ENCODE peak calls at places on chromosomes 2 and 18, in eight cellular contexts. One of them, this sample, is unnamed.

GRCh38 chr2:62250239-62250638 is 54.3 kb downstream of the B3GNT2 start:
- DNase-seq in H9: no peak
- DNase-seq in adrenal gland: no peak
- DNase-seq in GM12878: no peak
- DNase-seq in ascending aorta: no peak
- DNase-seq in ovary: no peak
- DNase-seq in CD8-positive, alpha-beta memory T cell: no peak
- DNase-seq in mesendoderm: no peak
- DNase-seq in this sample: no peak

GRCh38 chr2:75558786-75559428 is 1.8 kb downstream of the EVA1A start:
- DNase-seq in H9: no peak
- DNase-seq in adrenal gland: no peak
- DNase-seq in GM12878: no peak
- DNase-seq in ascending aorta: no peak
- DNase-seq in ovary: no peak
- DNase-seq in CD8-positive, alpha-beta memory T cell: no peak
- DNase-seq in mesendoderm: no peak
- DNase-seq in this sample: no peak

GRCh38 chr18:12032786-12033642 is 51.7 kb downstream of the IMPA2 start:
- DNase-seq in H9: no peak
- DNase-seq in adrenal gland: no peak
- DNase-seq in GM12878: no peak
- DNase-seq in ascending aorta: no peak
- DNase-seq in ovary: no peak
- DNase-seq in CD8-positive, alpha-beta memory T cell: no peak
- DNase-seq in mesendoderm: no peak
- DNase-seq in this sample: no peak

GRCh38 chr2:214035091-214035852 is 375.6 kb upstream of the VWC2L start:
- DNase-seq in H9: no peak
- DNase-seq in adrenal gland: no peak
- DNase-seq in GM12878: no peak
- DNase-seq in ascending aorta: no peak
- DNase-seq in ovary: no peak
- DNase-seq in CD8-positive, alpha-beta memory T cell: no peak
- DNase-seq in mesendoderm: no peak
- DNase-seq in this sample: no peak

GRCh38 chr2:168254158-168254935 is 7.0 kb upstream of the STK39 start:
- DNase-seq in H9: no peak
- DNase-seq in adrenal gland: no peak
- DNase-seq in GM12878: no peak
- DNase-seq in ascending aorta: no peak
- DNase-seq in ovary: no peak
- DNase-seq in CD8-positive, alpha-beta memory T cell: no peak
- DNase-seq in mesendoderm: peak; percentile 65
- DNase-seq in this sample: no peak

GRCh38 chr2:157182834-157183396 is 74.6 kb upstream of the GALNT5 start:
- DNase-seq in H9: no peak
- DNase-seq in adrenal gland: no peak
- DNase-seq in GM12878: no peak
- DNase-seq in ascending aorta: no peak
- DNase-seq in ovary: no peak
- DNase-seq in CD8-positive, alpha-beta memory T cell: no peak
- DNase-seq in mesendoderm: peak; percentile 8
- DNase-seq in this sample: no peak

GRCh38 chr18:67301592-67301991 is 214.9 kb downstream of the DSEL start:
- DNase-seq in H9: no peak
- DNase-seq in adrenal gland: no peak
- DNase-seq in GM12878: no peak
- DNase-seq in ascending aorta: no peak
- DNase-seq in ovary: no peak
- DNase-seq in CD8-positive, alpha-beta memory T cell: no peak
- DNase-seq in mesendoderm: no peak
- DNase-seq in this sample: no peak

GRCh38 chr2:174546519-174547506 is 50.8 kb downstream of the WIPF1 start:
- DNase-seq in H9: peak; percentile 81
- DNase-seq in adrenal gland: peak; percentile 26
- DNase-seq in GM12878: no peak
- DNase-seq in ascending aorta: no peak
- DNase-seq in ovary: no peak
- DNase-seq in CD8-positive, alpha-beta memory T cell: peak; percentile 39
- DNase-seq in mesendoderm: peak; percentile 90
- DNase-seq in this sample: no peak

GRCh38 chr2:72036595-72036994 is 111.1 kb downstream of the CYP26B1 start:
- DNase-seq in H9: peak; percentile 20
- DNase-seq in adrenal gland: no peak
- DNase-seq in GM12878: no peak
- DNase-seq in ascending aorta: no peak
- DNase-seq in ovary: no peak
- DNase-seq in CD8-positive, alpha-beta memory T cell: no peak
- DNase-seq in mesendoderm: no peak
- DNase-seq in this sample: no peak

GRCh38 chr2:173193925-173194324 is 118.3 kb downstream of the MAP3K20 start:
- DNase-seq in H9: no peak
- DNase-seq in adrenal gland: no peak
- DNase-seq in GM12878: no peak
- DNase-seq in ascending aorta: no peak
- DNase-seq in ovary: no peak
- DNase-seq in CD8-positive, alpha-beta memory T cell: no peak
- DNase-seq in mesendoderm: peak; percentile 65
- DNase-seq in this sample: no peak

GRCh38 chr2:227774895-227775842 is 29.5 kb downstream of the SCYGR8 start:
- DNase-seq in H9: no peak
- DNase-seq in adrenal gland: no peak
- DNase-seq in GM12878: no peak
- DNase-seq in ascending aorta: no peak
- DNase-seq in ovary: no peak
- DNase-seq in CD8-positive, alpha-beta memory T cell: no peak
- DNase-seq in mesendoderm: no peak
- DNase-seq in this sample: no peak

GRCh38 chr2:184938221-184938985 is 340.1 kb downstream of the ZNF804A start:
- DNase-seq in H9: no peak
- DNase-seq in adrenal gland: no peak
- DNase-seq in GM12878: no peak
- DNase-seq in ascending aorta: no peak
- DNase-seq in ovary: no peak
- DNase-seq in CD8-positive, alpha-beta memory T cell: no peak
- DNase-seq in mesendoderm: peak; percentile 4
- DNase-seq in this sample: no peak

GRCh38 chr2:86788881-86789686 is 1.6 kb downstream of the CD8A start:
- DNase-seq in H9: peak; percentile 71
- DNase-seq in adrenal gland: peak; percentile 49
- DNase-seq in GM12878: no peak
- DNase-seq in ascending aorta: no peak
- DNase-seq in ovary: no peak
- DNase-seq in CD8-positive, alpha-beta memory T cell: peak; percentile 49
- DNase-seq in mesendoderm: peak; percentile 64
- DNase-seq in this sample: no peak

GRCh38 chr2:207334309-207334630 is 168.5 kb upstream of the KLF7 start:
- DNase-seq in H9: no peak
- DNase-seq in adrenal gland: no peak
- DNase-seq in GM12878: no peak
- DNase-seq in ascending aorta: no peak
- DNase-seq in ovary: no peak
- DNase-seq in CD8-positive, alpha-beta memory T cell: no peak
- DNase-seq in mesendoderm: no peak
- DNase-seq in this sample: no peak

GRCh38 chr2:237354930-237355329 is 59.0 kb downstream of the COL6A3 start:
- DNase-seq in H9: no peak
- DNase-seq in adrenal gland: no peak
- DNase-seq in GM12878: no peak
- DNase-seq in ascending aorta: no peak
- DNase-seq in ovary: no peak
- DNase-seq in CD8-positive, alpha-beta memory T cell: no peak
- DNase-seq in mesendoderm: no peak
- DNase-seq in this sample: no peak

GRCh38 chr18:59267511-59268126 is 5.6 kb downstream of the RAX start:
- DNase-seq in H9: peak; percentile 58
- DNase-seq in adrenal gland: no peak
- DNase-seq in GM12878: no peak
- DNase-seq in ascending aorta: no peak
- DNase-seq in ovary: no peak
- DNase-seq in CD8-positive, alpha-beta memory T cell: no peak
- DNase-seq in mesendoderm: peak; percentile 54
- DNase-seq in this sample: no peak

GRCh38 chr18:37582306-37582705 is 16.7 kb upstream of the CELF4 start:
- DNase-seq in H9: no peak
- DNase-seq in adrenal gland: no peak
- DNase-seq in GM12878: no peak
- DNase-seq in ascending aorta: no peak
- DNase-seq in ovary: no peak
- DNase-seq in CD8-positive, alpha-beta memory T cell: no peak
- DNase-seq in mesendoderm: no peak
- DNase-seq in this sample: peak; percentile 35

GRCh38 chr2:229287836-229288235 is 16.7 kb upstream of the PID1 start:
- DNase-seq in H9: no peak
- DNase-seq in adrenal gland: no peak
- DNase-seq in GM12878: no peak
- DNase-seq in ascending aorta: no peak
- DNase-seq in ovary: no peak
- DNase-seq in CD8-positive, alpha-beta memory T cell: no peak
- DNase-seq in mesendoderm: no peak
- DNase-seq in this sample: no peak

GRCh38 chr18:5059540-5060032 is 137.5 kb downstream of the AKAIN1 start:
- DNase-seq in H9: no peak
- DNase-seq in adrenal gland: no peak
- DNase-seq in GM12878: no peak
- DNase-seq in ascending aorta: no peak
- DNase-seq in ovary: no peak
- DNase-seq in CD8-positive, alpha-beta memory T cell: no peak
- DNase-seq in mesendoderm: no peak
- DNase-seq in this sample: no peak

GRCh38 chr2:138607746-138608145 is 106.2 kb downstream of the SPOPL start:
- DNase-seq in H9: no peak
- DNase-seq in adrenal gland: no peak
- DNase-seq in GM12878: no peak
- DNase-seq in ascending aorta: no peak
- DNase-seq in ovary: no peak
- DNase-seq in CD8-positive, alpha-beta memory T cell: no peak
- DNase-seq in mesendoderm: no peak
- DNase-seq in this sample: no peak

GRCh38 chr2:119427756-119428155 is 3.9 kb upstream of the TMEM37 start:
- DNase-seq in H9: peak; percentile 15
- DNase-seq in adrenal gland: no peak
- DNase-seq in GM12878: no peak
- DNase-seq in ascending aorta: peak; percentile 35
- DNase-seq in ovary: no peak
- DNase-seq in CD8-positive, alpha-beta memory T cell: no peak
- DNase-seq in mesendoderm: no peak
- DNase-seq in this sample: no peak

GRCh38 chr2:119428488-119429224 is 3.0 kb upstream of the TMEM37 start:
- DNase-seq in H9: peak; percentile 19
- DNase-seq in adrenal gland: peak; percentile 47
- DNase-seq in GM12878: no peak
- DNase-seq in ascending aorta: peak; percentile 66
- DNase-seq in ovary: no peak
- DNase-seq in CD8-positive, alpha-beta memory T cell: no peak
- DNase-seq in mesendoderm: no peak
- DNase-seq in this sample: no peak

GRCh38 chr2:119426396-119426675 is 5.3 kb upstream of the TMEM37 start:
- DNase-seq in H9: no peak
- DNase-seq in adrenal gland: no peak
- DNase-seq in GM12878: no peak
- DNase-seq in ascending aorta: no peak
- DNase-seq in ovary: no peak
- DNase-seq in CD8-positive, alpha-beta memory T cell: no peak
- DNase-seq in mesendoderm: no peak
- DNase-seq in this sample: no peak

GRCh38 chr2:119425620-119426395 is 5.8 kb upstream of the TMEM37 start:
- DNase-seq in H9: peak; percentile 5
- DNase-seq in adrenal gland: no peak
- DNase-seq in GM12878: no peak
- DNase-seq in ascending aorta: peak; percentile 22
- DNase-seq in ovary: no peak
- DNase-seq in CD8-positive, alpha-beta memory T cell: no peak
- DNase-seq in mesendoderm: no peak
- DNase-seq in this sample: no peak

DNA sequence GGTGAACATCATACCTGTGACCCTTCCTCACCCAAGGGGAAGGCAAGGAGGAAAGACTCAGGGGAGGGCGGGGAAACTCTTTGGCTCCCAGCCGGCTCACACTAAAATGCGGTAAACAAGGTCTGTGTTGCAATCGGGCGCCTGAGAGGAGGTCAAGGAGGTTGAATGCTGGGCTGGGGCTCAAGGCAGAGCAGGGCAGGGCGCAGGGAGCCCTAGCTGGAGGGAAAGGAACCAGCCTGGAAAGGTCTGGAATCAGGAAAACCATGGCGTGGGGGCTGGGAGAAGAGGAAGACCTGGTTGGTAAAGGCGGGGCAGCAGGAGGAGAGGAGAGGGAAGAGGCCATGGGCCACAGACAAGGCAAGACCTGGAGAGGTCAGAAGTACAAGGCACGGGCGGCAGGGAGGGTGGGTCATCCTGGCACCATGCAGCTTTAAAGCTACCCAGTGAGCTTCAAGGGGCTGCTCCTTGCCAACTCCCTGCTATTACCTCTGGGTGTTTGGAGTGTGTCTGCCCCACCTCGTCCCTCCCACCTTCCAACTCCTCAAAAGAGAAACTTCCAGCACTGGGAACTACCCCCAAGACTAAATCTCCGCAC is 4.8 kb upstream of the TMEM37 start:
- DNase-seq in H9: peak; percentile 29
- DNase-seq in adrenal gland: peak; percentile 86
- DNase-seq in GM12878: no peak
- DNase-seq in ascending aorta: peak; percentile 65
- DNase-seq in ovary: peak; percentile 92
- DNase-seq in CD8-positive, alpha-beta memory T cell: no peak
- DNase-seq in mesendoderm: no peak
- DNase-seq in this sample: no peak
- H3K27ac ChIP-seq in H9: no peak overlapping the region
- H3K27ac ChIP-seq in adrenal gland: peak overlapping the region; percentile 18
- H3K27ac ChIP-seq in GM12878: no peak overlapping the region
- H3K27ac ChIP-seq in ascending aorta: no peak overlapping the region
- H3K27ac ChIP-seq in ovary: peak overlapping the region; percentile 64
- H3K27ac ChIP-seq in CD8-positive, alpha-beta memory T cell: no peak overlapping the region
- H3K27ac ChIP-seq in mesendoderm: no peak overlapping the region
- H3K27ac ChIP-seq in this sample: no peak overlapping the region

GRCh38 chr2:102141915-102142828 is at the start of gene IL1R1:
- DNase-seq in H9: peak; percentile 57
- DNase-seq in adrenal gland: peak; percentile 84
- DNase-seq in GM12878: no peak
- DNase-seq in ascending aorta: peak; percentile 88
- DNase-seq in ovary: peak; percentile 89
- DNase-seq in CD8-positive, alpha-beta memory T cell: no peak
- DNase-seq in mesendoderm: peak; percentile 56
- DNase-seq in this sample: no peak
- H3K27ac ChIP-seq in H9: no peak within 1 kb of the TSS
- H3K27ac ChIP-seq in adrenal gland: peak within 1 kb of the TSS; percentile 98
- H3K27ac ChIP-seq in GM12878: no peak within 1 kb of the TSS
- H3K27ac ChIP-seq in ascending aorta: peak within 1 kb of the TSS; percentile 96
- H3K27ac ChIP-seq in ovary: peak within 1 kb of the TSS; percentile 69
- H3K27ac ChIP-seq in CD8-positive, alpha-beta memory T cell: peak within 1 kb of the TSS; percentile 41
- H3K27ac ChIP-seq in mesendoderm: no peak within 1 kb of the TSS
- H3K27ac ChIP-seq in this sample: peak within 1 kb of the TSS; percentile 11

GRCh38 chr2:58562281-58562680 is 321.2 kb upstream of the FANCL start:
- DNase-seq in H9: no peak
- DNase-seq in adrenal gland: no peak
- DNase-seq in GM12878: no peak
- DNase-seq in ascending aorta: no peak
- DNase-seq in ovary: no peak
- DNase-seq in CD8-positive, alpha-beta memory T cell: no peak
- DNase-seq in mesendoderm: no peak
- DNase-seq in this sample: no peak
- H3K27ac ChIP-seq in H9: no peak overlapping the region
- H3K27ac ChIP-seq in adrenal gland: no peak overlapping the region
- H3K27ac ChIP-seq in GM12878: no peak overlapping the region
- H3K27ac ChIP-seq in ascending aorta: no peak overlapping the region
- H3K27ac ChIP-seq in ovary: no peak overlapping the region
- H3K27ac ChIP-seq in CD8-positive, alpha-beta memory T cell: no peak overlapping the region
- H3K27ac ChIP-seq in mesendoderm: no peak overlapping the region
- H3K27ac ChIP-seq in this sample: no peak overlapping the region

GRCh38 chr2:146917430-146918037 is 927.3 kb upstream of the ACVR2A start:
- DNase-seq in H9: no peak
- DNase-seq in adrenal gland: no peak
- DNase-seq in GM12878: no peak
- DNase-seq in ascending aorta: no peak
- DNase-seq in ovary: no peak
- DNase-seq in CD8-positive, alpha-beta memory T cell: no peak
- DNase-seq in mesendoderm: no peak
- DNase-seq in this sample: no peak
- H3K27ac ChIP-seq in H9: no peak overlapping the region
- H3K27ac ChIP-seq in adrenal gland: no peak overlapping the region
- H3K27ac ChIP-seq in GM12878: no peak overlapping the region
- H3K27ac ChIP-seq in ascending aorta: no peak overlapping the region
- H3K27ac ChIP-seq in ovary: no peak overlapping the region
- H3K27ac ChIP-seq in CD8-positive, alpha-beta memory T cell: no peak overlapping the region
- H3K27ac ChIP-seq in mesendoderm: no peak overlapping the region
- H3K27ac ChIP-seq in this sample: no peak overlapping the region